ENCODE peak calls at places on chromosomes 7 and 10, in six cellular contexts. One of them, this sample, is unnamed.

GRCh38 chr7:101546308-101546936 is 82.7 kb downstream of the MYL10 start:
- DNase-seq in naive thymus-derived CD8-positive, alpha-beta T cell: no peak
- DNase-seq in GM12892: no peak
- DNase-seq in progenitor cell of endocrine pancreas: no peak
- DNase-seq in cardiac muscle cell: no peak
- DNase-seq in BJ: no peak
- DNase-seq in this sample: no peak

GRCh38 chr10:133261726-133262325 is 14.8 kb downstream of the ADAM8 start:
- DNase-seq in BJ: no peak
- DNase-seq in naive thymus-derived CD8-positive, alpha-beta T cell: peak
- DNase-seq in cardiac muscle cell: peak
- DNase-seq in GM12892: peak
- DNase-seq in progenitor cell of endocrine pancreas: peak
- DNase-seq in this sample: peak

GRCh38 chr7:152013230-152013629 is 12.2 kb upstream of the GALNT11 start:
- DNase-seq in BJ: no peak
- DNase-seq in cardiac muscle cell: no peak
- DNase-seq in progenitor cell of endocrine pancreas: no peak
- DNase-seq in naive thymus-derived CD8-positive, alpha-beta T cell: no peak
- DNase-seq in GM12892: no peak
- DNase-seq in this sample: no peak

GRCh38 chr10:86176850-86177249 is 189.7 kb downstream of the GRID1 start:
- DNase-seq in BJ: no peak
- DNase-seq in progenitor cell of endocrine pancreas: no peak
- DNase-seq in GM12892: no peak
- DNase-seq in naive thymus-derived CD8-positive, alpha-beta T cell: no peak
- DNase-seq in cardiac muscle cell: no peak
- DNase-seq in this sample: no peak

GRCh38 chr10:99711129-99711719 is 20.7 kb downstream of the COX15 start:
- DNase-seq in BJ: no peak
- DNase-seq in cardiac muscle cell: peak
- DNase-seq in GM12892: no peak
- DNase-seq in naive thymus-derived CD8-positive, alpha-beta T cell: no peak
- DNase-seq in progenitor cell of endocrine pancreas: no peak
- DNase-seq in this sample: no peak

GRCh38 chr10:36493511-36493880 is 631.9 kb upstream of the ANKRD30A start:
- DNase-seq in cardiac muscle cell: no peak
- DNase-seq in progenitor cell of endocrine pancreas: no peak
- DNase-seq in naive thymus-derived CD8-positive, alpha-beta T cell: no peak
- DNase-seq in BJ: no peak
- DNase-seq in GM12892: no peak
- DNase-seq in this sample: no peak

GRCh38 chr10:106436123-106436740 is 728.3 kb downstream of the SORCS1 start:
- DNase-seq in naive thymus-derived CD8-positive, alpha-beta T cell: no peak
- DNase-seq in progenitor cell of endocrine pancreas: no peak
- DNase-seq in BJ: peak
- DNase-seq in cardiac muscle cell: no peak
- DNase-seq in GM12892: no peak
- DNase-seq in this sample: no peak

GRCh38 chr7:8413600-8413999 is 19.8 kb upstream of the NXPH1 start:
- DNase-seq in GM12892: no peak
- DNase-seq in naive thymus-derived CD8-positive, alpha-beta T cell: no peak
- DNase-seq in progenitor cell of endocrine pancreas: no peak
- DNase-seq in cardiac muscle cell: no peak
- DNase-seq in BJ: no peak
- DNase-seq in this sample: no peak

GRCh38 chr7:75590373-75591005 is 98.4 kb downstream of the SPDYE5 start:
- DNase-seq in progenitor cell of endocrine pancreas: no peak
- DNase-seq in cardiac muscle cell: no peak
- DNase-seq in BJ: no peak
- DNase-seq in GM12892: no peak
- DNase-seq in naive thymus-derived CD8-positive, alpha-beta T cell: no peak
- DNase-seq in this sample: no peak

GRCh38 chr7:94439893-94440381 is 45.2 kb downstream of the COL1A2 start:
- DNase-seq in naive thymus-derived CD8-positive, alpha-beta T cell: no peak
- DNase-seq in GM12892: no peak
- DNase-seq in BJ: no peak
- DNase-seq in cardiac muscle cell: no peak
- DNase-seq in progenitor cell of endocrine pancreas: no peak
- DNase-seq in this sample: no peak

GRCh38 chr7:73999664-74000420 is 28.1 kb upstream of the ELN start:
- DNase-seq in progenitor cell of endocrine pancreas: no peak
- DNase-seq in naive thymus-derived CD8-positive, alpha-beta T cell: no peak
- DNase-seq in cardiac muscle cell: peak
- DNase-seq in BJ: peak
- DNase-seq in GM12892: no peak
- DNase-seq in this sample: no peak

GRCh38 chr7:114930829-114931655 is 9.1 kb downstream of the MDFIC start:
- DNase-seq in GM12892: no peak
- DNase-seq in cardiac muscle cell: peak
- DNase-seq in BJ: no peak
- DNase-seq in progenitor cell of endocrine pancreas: no peak
- DNase-seq in naive thymus-derived CD8-positive, alpha-beta T cell: no peak
- DNase-seq in this sample: no peak

GRCh38 chr10:13990392-13990805 is 340.3 kb downstream of the FRMD4A start:
- DNase-seq in GM12892: no peak
- DNase-seq in cardiac muscle cell: peak
- DNase-seq in naive thymus-derived CD8-positive, alpha-beta T cell: no peak
- DNase-seq in BJ: no peak
- DNase-seq in progenitor cell of endocrine pancreas: no peak
- DNase-seq in this sample: no peak

GRCh38 chr7:32131091-32131490 is 60.9 kb upstream of the PDE1C start:
- DNase-seq in cardiac muscle cell: no peak
- DNase-seq in progenitor cell of endocrine pancreas: no peak
- DNase-seq in GM12892: no peak
- DNase-seq in BJ: no peak
- DNase-seq in naive thymus-derived CD8-positive, alpha-beta T cell: no peak
- DNase-seq in this sample: no peak

GRCh38 chr10:43230101-43230908 is 36.6 kb downstream of the RASGEF1A start:
- DNase-seq in naive thymus-derived CD8-positive, alpha-beta T cell: peak
- DNase-seq in cardiac muscle cell: no peak
- DNase-seq in BJ: no peak
- DNase-seq in progenitor cell of endocrine pancreas: peak
- DNase-seq in GM12892: no peak
- DNase-seq in this sample: no peak

GRCh38 chr10:11742009-11742778 is at the start of gene ECHDC3:
- DNase-seq in GM12892: peak
- DNase-seq in cardiac muscle cell: peak
- DNase-seq in naive thymus-derived CD8-positive, alpha-beta T cell: peak
- DNase-seq in BJ: no peak
- DNase-seq in progenitor cell of endocrine pancreas: no peak
- DNase-seq in this sample: peak

GRCh38 chr10:79055892-79056291 is 12.9 kb upstream of the ZMIZ1 start:
- DNase-seq in GM12892: no peak
- DNase-seq in BJ: no peak
- DNase-seq in progenitor cell of endocrine pancreas: no peak
- DNase-seq in cardiac muscle cell: no peak
- DNase-seq in naive thymus-derived CD8-positive, alpha-beta T cell: no peak
- DNase-seq in this sample: no peak

GRCh38 chr7:33813331-33813730 is 92.0 kb upstream of the BMPER start:
- DNase-seq in BJ: no peak
- DNase-seq in naive thymus-derived CD8-positive, alpha-beta T cell: no peak
- DNase-seq in cardiac muscle cell: peak
- DNase-seq in progenitor cell of endocrine pancreas: no peak
- DNase-seq in GM12892: no peak
- DNase-seq in this sample: no peak

GRCh38 chr10:31928531-31929259 is at the start of gene ARHGAP12:
- DNase-seq in GM12892: peak
- DNase-seq in BJ: no peak
- DNase-seq in progenitor cell of endocrine pancreas: peak
- DNase-seq in naive thymus-derived CD8-positive, alpha-beta T cell: peak
- DNase-seq in cardiac muscle cell: peak
- DNase-seq in this sample: peak

GRCh38 chr7:135673360-135673706 is 11.0 kb downstream of the STMP1 start:
- DNase-seq in progenitor cell of endocrine pancreas: no peak
- DNase-seq in BJ: no peak
- DNase-seq in cardiac muscle cell: peak
- DNase-seq in naive thymus-derived CD8-positive, alpha-beta T cell: no peak
- DNase-seq in GM12892: no peak
- DNase-seq in this sample: no peak

GRCh38 chr7:47232751-47233412 is 349.0 kb downstream of the TNS3 start:
- DNase-seq in cardiac muscle cell: peak
- DNase-seq in BJ: no peak
- DNase-seq in naive thymus-derived CD8-positive, alpha-beta T cell: no peak
- DNase-seq in GM12892: no peak
- DNase-seq in progenitor cell of endocrine pancreas: no peak
- DNase-seq in this sample: no peak

GRCh38 chr7:23012797-23013714 is 874 bp downstream of the HYCC1 start:
- DNase-seq in BJ: no peak
- DNase-seq in cardiac muscle cell: no peak
- DNase-seq in naive thymus-derived CD8-positive, alpha-beta T cell: peak
- DNase-seq in GM12892: no peak
- DNase-seq in progenitor cell of endocrine pancreas: peak
- DNase-seq in this sample: peak

GRCh38 chr7:132882714-132883428 is 199.0 kb downstream of the CHCHD3 start:
- DNase-seq in naive thymus-derived CD8-positive, alpha-beta T cell: no peak
- DNase-seq in progenitor cell of endocrine pancreas: no peak
- DNase-seq in cardiac muscle cell: no peak
- DNase-seq in GM12892: no peak
- DNase-seq in BJ: no peak
- DNase-seq in this sample: no peak

GRCh38 chr7:105691029-105691691 is 109.9 kb upstream of the EFCAB10 start:
- DNase-seq in BJ: no peak
- DNase-seq in naive thymus-derived CD8-positive, alpha-beta T cell: peak
- DNase-seq in GM12892: peak
- DNase-seq in progenitor cell of endocrine pancreas: no peak
- DNase-seq in cardiac muscle cell: peak
- DNase-seq in this sample: no peak

GRCh38 chr10:94027197-94027596 is 33.5 kb downstream of the PLCE1 start:
- DNase-seq in naive thymus-derived CD8-positive, alpha-beta T cell: no peak
- DNase-seq in GM12892: no peak
- DNase-seq in BJ: no peak
- DNase-seq in progenitor cell of endocrine pancreas: no peak
- DNase-seq in cardiac muscle cell: peak
- DNase-seq in this sample: no peak

GRCh38 chr10:128440513-128441160 is 314.4 kb upstream of the MKI67 start:
- DNase-seq in GM12892: no peak
- DNase-seq in cardiac muscle cell: no peak
- DNase-seq in naive thymus-derived CD8-positive, alpha-beta T cell: no peak
- DNase-seq in progenitor cell of endocrine pancreas: no peak
- DNase-seq in BJ: no peak
- DNase-seq in this sample: no peak

GRCh38 chr7:135790371-135790977 is 41.9 kb upstream of the FAM180A start:
- DNase-seq in cardiac muscle cell: no peak
- DNase-seq in BJ: no peak
- DNase-seq in progenitor cell of endocrine pancreas: no peak
- DNase-seq in naive thymus-derived CD8-positive, alpha-beta T cell: no peak
- DNase-seq in GM12892: no peak
- DNase-seq in this sample: no peak

GRCh38 chr10:5861269-5862031 is 28.2 kb downstream of the ANKRD16 start:
- DNase-seq in cardiac muscle cell: peak
- DNase-seq in progenitor cell of endocrine pancreas: no peak
- DNase-seq in GM12892: no peak
- DNase-seq in naive thymus-derived CD8-positive, alpha-beta T cell: no peak
- DNase-seq in BJ: peak
- DNase-seq in this sample: no peak

GRCh38 chr10:51092402-51092801 is 18.1 kb downstream of the PRKG1 start:
- DNase-seq in progenitor cell of endocrine pancreas: no peak
- DNase-seq in cardiac muscle cell: peak
- DNase-seq in BJ: no peak
- DNase-seq in naive thymus-derived CD8-positive, alpha-beta T cell: no peak
- DNase-seq in GM12892: no peak
- DNase-seq in this sample: no peak

GRCh38 chr10:58985216-58985615 is 191.2 kb upstream of the PHYHIPL start:
- DNase-seq in BJ: no peak
- DNase-seq in cardiac muscle cell: no peak
- DNase-seq in progenitor cell of endocrine pancreas: no peak
- DNase-seq in naive thymus-derived CD8-positive, alpha-beta T cell: no peak
- DNase-seq in GM12892: no peak
- DNase-seq in this sample: no peak

GRCh38 chr10:58140054-58140453 is 127.6 kb downstream of the IPMK start:
- DNase-seq in BJ: no peak
- DNase-seq in cardiac muscle cell: no peak
- DNase-seq in progenitor cell of endocrine pancreas: no peak
- DNase-seq in naive thymus-derived CD8-positive, alpha-beta T cell: no peak
- DNase-seq in GM12892: no peak
- DNase-seq in this sample: no peak

GRCh38 chr7:3461923-3462322 is 160.9 kb downstream of the SDK1 start:
- DNase-seq in BJ: no peak
- DNase-seq in cardiac muscle cell: no peak
- DNase-seq in GM12892: no peak
- DNase-seq in naive thymus-derived CD8-positive, alpha-beta T cell: peak
- DNase-seq in progenitor cell of endocrine pancreas: no peak
- DNase-seq in this sample: no peak

GRCh38 chr10:73785721-73786511 is 510 bp downstream of the ZSWIM8 start:
- DNase-seq in naive thymus-derived CD8-positive, alpha-beta T cell: peak
- DNase-seq in cardiac muscle cell: peak
- DNase-seq in BJ: no peak
- DNase-seq in progenitor cell of endocrine pancreas: peak
- DNase-seq in GM12892: no peak
- DNase-seq in this sample: no peak

GRCh38 chr7:133052357-133052756 is 29.5 kb downstream of the CHCHD3 start:
- DNase-seq in cardiac muscle cell: no peak
- DNase-seq in progenitor cell of endocrine pancreas: no peak
- DNase-seq in GM12892: no peak
- DNase-seq in BJ: no peak
- DNase-seq in naive thymus-derived CD8-positive, alpha-beta T cell: no peak
- DNase-seq in this sample: no peak

GRCh38 chr7:16660702-16661464 is 14.9 kb downstream of the BZW2 start:
- DNase-seq in GM12892: no peak
- DNase-seq in naive thymus-derived CD8-positive, alpha-beta T cell: no peak
- DNase-seq in BJ: no peak
- DNase-seq in cardiac muscle cell: peak
- DNase-seq in progenitor cell of endocrine pancreas: no peak
- DNase-seq in this sample: no peak

GRCh38 chr10:23490115-23490514 is 51.2 kb downstream of the OTUD1 start:
- DNase-seq in cardiac muscle cell: no peak
- DNase-seq in naive thymus-derived CD8-positive, alpha-beta T cell: no peak
- DNase-seq in BJ: no peak
- DNase-seq in GM12892: no peak
- DNase-seq in progenitor cell of endocrine pancreas: no peak
- DNase-seq in this sample: no peak

This sample was measured in neural crest cell.